ENCODE peak calls at places on chromosomes 6 and 20, in five cellular contexts. One of them, this sample, is unnamed.

GRCh38 chr6:32962427-32962826 is 6.0 kb upstream of the BRD2 start:
- DNase-seq in left lung: no peak
- DNase-seq in heart left ventricle: no peak
- DNase-seq in GM12865: no peak
- DNase-seq in omental fat pad: no peak
- DNase-seq in this sample: no peak

GRCh38 chr6:151247510-151247909 is 7.7 kb downstream of the AKAP12 start:
- DNase-seq in left lung: no peak
- DNase-seq in heart left ventricle: no peak
- DNase-seq in omental fat pad: no peak
- DNase-seq in GM12865: no peak
- DNase-seq in this sample: no peak

GRCh38 chr6:132400641-132401119 is 595 bp downstream of the MOXD1 start:
- DNase-seq in left lung: no peak
- DNase-seq in omental fat pad: no peak
- DNase-seq in heart left ventricle: no peak
- DNase-seq in GM12865: no peak
- DNase-seq in this sample: no peak

GRCh38 chr6:134176283-134176975 is 124.0 kb upstream of the SLC2A12 start:
- DNase-seq in GM12865: no peak
- DNase-seq in omental fat pad: no peak
- DNase-seq in left lung: peak; percentile 66
- DNase-seq in heart left ventricle: peak; percentile 70
- DNase-seq in this sample: no peak

GRCh38 chr6:15420959-15421438 is 175.1 kb downstream of the JARID2 start:
- DNase-seq in left lung: no peak
- DNase-seq in GM12865: peak; percentile 76
- DNase-seq in heart left ventricle: peak; percentile 45
- DNase-seq in omental fat pad: no peak
- DNase-seq in this sample: peak; percentile 60

GRCh38 chr6:51550243-51550642 is 537.2 kb downstream of the PKHD1 start:
- DNase-seq in heart left ventricle: no peak
- DNase-seq in omental fat pad: no peak
- DNase-seq in left lung: no peak
- DNase-seq in GM12865: no peak
- DNase-seq in this sample: no peak

GRCh38 chr6:53179961-53180651 is 31.5 kb upstream of the GCM1 start:
- DNase-seq in heart left ventricle: peak; percentile 50
- DNase-seq in GM12865: no peak
- DNase-seq in left lung: peak; percentile 46
- DNase-seq in omental fat pad: no peak
- DNase-seq in this sample: no peak

GRCh38 chr6:4667591-4667990 is 108.6 kb upstream of the CDYL start:
- DNase-seq in GM12865: no peak
- DNase-seq in heart left ventricle: no peak
- DNase-seq in omental fat pad: no peak
- DNase-seq in left lung: no peak
- DNase-seq in this sample: no peak

GRCh38 chr20:3242167-3242692 is 3.2 kb upstream of the SLC4A11 start:
- DNase-seq in heart left ventricle: no peak
- DNase-seq in GM12865: no peak
- DNase-seq in omental fat pad: no peak
- DNase-seq in left lung: no peak
- DNase-seq in this sample: no peak

GRCh38 chr20:30816182-30816645 is 441.2 kb upstream of the DEFB115 start:
- DNase-seq in GM12865: no peak
- DNase-seq in omental fat pad: no peak
- DNase-seq in left lung: no peak
- DNase-seq in heart left ventricle: peak; percentile 47
- DNase-seq in this sample: no peak

GRCh38 chr6:136501514-136501913 is 48.7 kb downstream of the MAP7 start:
- DNase-seq in GM12865: no peak
- DNase-seq in heart left ventricle: no peak
- DNase-seq in omental fat pad: no peak
- DNase-seq in left lung: no peak
- DNase-seq in this sample: no peak

GRCh38 chr6:44825284-44825683 is 437.8 kb downstream of the CDC5L start:
- DNase-seq in left lung: no peak
- DNase-seq in heart left ventricle: no peak
- DNase-seq in GM12865: no peak
- DNase-seq in omental fat pad: no peak
- DNase-seq in this sample: no peak

GRCh38 chr6:123415844-123416468 is 220.8 kb downstream of the TRDN start:
- DNase-seq in heart left ventricle: peak; percentile 43
- DNase-seq in omental fat pad: no peak
- DNase-seq in GM12865: peak; percentile 74
- DNase-seq in left lung: no peak
- DNase-seq in this sample: peak; percentile 24

GRCh38 chr6:150924808-150925654 is 59.5 kb downstream of the MTHFD1L start:
- DNase-seq in GM12865: peak; percentile 9
- DNase-seq in omental fat pad: no peak
- DNase-seq in heart left ventricle: no peak
- DNase-seq in left lung: no peak
- DNase-seq in this sample: no peak

GRCh38 chr6:17574871-17575560 is 25.1 kb upstream of the FAM8A1 start:
- DNase-seq in omental fat pad: no peak
- DNase-seq in left lung: no peak
- DNase-seq in heart left ventricle: no peak
- DNase-seq in GM12865: no peak
- DNase-seq in this sample: no peak

GRCh38 chr6:78398292-78398691 is 469.1 kb upstream of the IRAK1BP1 start:
- DNase-seq in heart left ventricle: no peak
- DNase-seq in left lung: no peak
- DNase-seq in GM12865: no peak
- DNase-seq in omental fat pad: no peak
- DNase-seq in this sample: no peak

GRCh38 chr20:59831024-59831900 is 102.2 kb downstream of the SYCP2 start:
- DNase-seq in heart left ventricle: no peak
- DNase-seq in GM12865: peak; percentile 17
- DNase-seq in omental fat pad: no peak
- DNase-seq in left lung: peak; percentile 65
- DNase-seq in this sample: peak; percentile 47

GRCh38 chr20:25135031-25135430 is 53.1 kb upstream of the VSX1 start:
- DNase-seq in left lung: no peak
- DNase-seq in GM12865: no peak
- DNase-seq in heart left ventricle: no peak
- DNase-seq in omental fat pad: no peak
- DNase-seq in this sample: no peak

GRCh38 chr20:17943343-17943742 is 25.3 kb downstream of the SNX5 start:
- DNase-seq in GM12865: peak; percentile 78
- DNase-seq in omental fat pad: no peak
- DNase-seq in left lung: no peak
- DNase-seq in heart left ventricle: no peak
- DNase-seq in this sample: no peak

GRCh38 chr6:10441655-10442009 is 26.8 kb upstream of the TFAP2A start:
- DNase-seq in left lung: no peak
- DNase-seq in GM12865: no peak
- DNase-seq in heart left ventricle: no peak
- DNase-seq in omental fat pad: no peak
- DNase-seq in this sample: no peak

GRCh38 chr6:32415521-32416019 is 8.6 kb upstream of the BTNL2 start:
- DNase-seq in omental fat pad: peak; percentile 79
- DNase-seq in GM12865: peak; percentile 82
- DNase-seq in left lung: peak; percentile 71
- DNase-seq in heart left ventricle: peak; percentile 67
- DNase-seq in this sample: peak; percentile 53

GRCh38 chr6:65876668-65877067 is 169.6 kb upstream of the EYS start:
- DNase-seq in heart left ventricle: no peak
- DNase-seq in left lung: no peak
- DNase-seq in GM12865: no peak
- DNase-seq in omental fat pad: no peak
- DNase-seq in this sample: no peak

GRCh38 chr20:13320702-13321101 is 99.6 kb downstream of the ISM1 start:
- DNase-seq in omental fat pad: no peak
- DNase-seq in heart left ventricle: no peak
- DNase-seq in GM12865: no peak
- DNase-seq in left lung: no peak
- DNase-seq in this sample: no peak

GRCh38 chr6:32763417-32763816 is at the start of gene HLA-DQB2:
- DNase-seq in omental fat pad: no peak
- DNase-seq in GM12865: no peak
- DNase-seq in heart left ventricle: no peak
- DNase-seq in left lung: no peak
- DNase-seq in this sample: peak; percentile 36

GRCh38 chr6:145155411-145155810 is 579.9 kb downstream of the EPM2A start:
- DNase-seq in heart left ventricle: no peak
- DNase-seq in GM12865: no peak
- DNase-seq in left lung: no peak
- DNase-seq in omental fat pad: no peak
- DNase-seq in this sample: no peak

GRCh38 chr6:148457137-148457842 is 114.7 kb downstream of the SASH1 start:
- DNase-seq in left lung: no peak
- DNase-seq in heart left ventricle: no peak
- DNase-seq in GM12865: no peak
- DNase-seq in omental fat pad: no peak
- DNase-seq in this sample: no peak

GRCh38 chr6:98838027-98838426 is 3.7 kb downstream of the POU3F2 start:
- DNase-seq in omental fat pad: no peak
- DNase-seq in GM12865: no peak
- DNase-seq in left lung: no peak
- DNase-seq in heart left ventricle: no peak
- DNase-seq in this sample: no peak

GRCh38 chr20:59455392-59456341 is 148.7 kb upstream of the PHACTR3 start:
- DNase-seq in GM12865: peak; percentile 3
- DNase-seq in left lung: no peak
- DNase-seq in heart left ventricle: no peak
- DNase-seq in omental fat pad: no peak
- DNase-seq in this sample: peak; percentile 48

GRCh38 chr20:15930324-15931305 is 642.6 kb downstream of the KIF16B start:
- DNase-seq in omental fat pad: no peak
- DNase-seq in left lung: no peak
- DNase-seq in heart left ventricle: no peak
- DNase-seq in GM12865: peak; percentile 31
- DNase-seq in this sample: no peak

DNA sequence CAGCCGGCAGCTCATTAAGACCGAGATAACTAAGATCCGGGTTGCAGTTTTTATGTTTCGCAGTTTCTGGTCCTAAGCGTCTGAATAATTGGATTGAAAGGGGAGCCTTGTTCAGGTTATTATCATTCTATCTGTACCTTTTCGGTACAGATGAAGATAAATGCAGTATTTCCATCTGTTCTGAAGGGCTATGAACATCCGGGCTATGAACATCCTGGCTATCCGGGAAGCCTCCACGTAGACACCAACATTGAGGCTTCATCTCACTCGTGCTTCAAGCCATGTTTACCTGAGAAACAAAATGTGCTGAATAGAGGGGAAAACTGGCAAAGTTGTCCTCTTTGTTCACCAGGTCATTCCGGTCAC is 399 bp upstream of the REPS1 start:
- DNase-seq in left lung: no peak
- DNase-seq in GM12865: no peak
- DNase-seq in heart left ventricle: no peak
- DNase-seq in omental fat pad: no peak
- DNase-seq in this sample: no peak
- TF ChIP-seq CTCF in left lung: no peak
- TF ChIP-seq CTCF in GM12865: no peak
- TF ChIP-seq CTCF in heart left ventricle: no peak
- TF ChIP-seq CTCF in omental fat pad: no peak
- TF ChIP-seq CTCF in this sample: no peak

DNA sequence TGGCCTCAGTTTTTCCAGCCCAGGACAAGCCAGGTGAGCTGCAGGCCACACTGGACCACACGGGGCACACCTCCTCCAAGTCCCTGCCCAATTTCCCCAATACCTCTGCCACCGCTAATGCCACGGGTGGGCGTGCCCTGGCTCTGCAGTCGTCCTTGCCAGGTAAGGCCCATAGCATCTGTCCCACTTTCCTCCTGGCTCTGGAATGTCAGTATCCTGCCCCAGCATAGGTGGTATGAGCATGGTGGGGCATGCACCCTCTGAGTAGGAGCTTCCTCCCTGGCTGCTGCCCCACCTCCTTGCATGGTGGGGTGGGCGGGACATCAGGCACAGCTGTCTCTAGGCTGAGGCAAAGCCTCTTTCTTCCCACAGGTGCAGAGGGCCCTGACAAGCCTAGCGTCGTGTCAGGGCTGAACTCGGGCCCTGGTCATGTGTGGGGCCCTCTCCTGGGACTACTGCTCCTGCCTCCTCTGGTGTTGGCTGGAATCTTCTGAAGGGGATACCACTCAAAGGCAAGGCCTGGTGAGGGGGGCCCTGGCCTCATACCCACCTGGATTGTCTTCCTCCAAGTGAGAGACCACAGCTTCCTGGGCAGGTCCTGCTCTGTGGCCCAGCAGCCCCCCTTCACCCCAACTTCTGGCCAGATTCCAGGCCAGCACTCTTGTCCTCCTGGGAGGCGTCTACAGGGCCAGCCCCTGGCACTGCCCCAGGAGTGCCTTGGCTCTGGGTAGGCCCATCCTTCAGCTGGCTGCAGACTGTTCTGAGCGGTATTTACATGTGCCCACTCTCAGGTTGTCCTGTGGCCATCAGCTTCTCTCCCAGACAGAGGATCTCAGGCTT is 9.1 kb downstream of the PI16 start:
- DNase-seq in GM12865: peak; percentile 42
- DNase-seq in heart left ventricle: peak; percentile 78
- DNase-seq in left lung: no peak
- DNase-seq in omental fat pad: no peak
- DNase-seq in this sample: no peak
- TF ChIP-seq CTCF in GM12865: no peak
- TF ChIP-seq CTCF in heart left ventricle: no peak
- TF ChIP-seq CTCF in left lung: no peak
- TF ChIP-seq CTCF in omental fat pad: no peak
- TF ChIP-seq CTCF in this sample: no peak

GRCh38 chr20:50790651-50791277 is 4.1 kb upstream of the BCAS4 start:
- DNase-seq in left lung: peak; percentile 91
- DNase-seq in GM12865: peak; percentile 93
- DNase-seq in heart left ventricle: peak; percentile 91
- DNase-seq in omental fat pad: peak; percentile 39
- DNase-seq in this sample: peak; percentile 89
- TF ChIP-seq CTCF in left lung: peak; percentile 61
- TF ChIP-seq CTCF in GM12865: peak; percentile 87
- TF ChIP-seq CTCF in heart left ventricle: peak; percentile 89
- TF ChIP-seq CTCF in omental fat pad: no peak
- TF ChIP-seq CTCF in this sample: peak; percentile 90

DNA sequence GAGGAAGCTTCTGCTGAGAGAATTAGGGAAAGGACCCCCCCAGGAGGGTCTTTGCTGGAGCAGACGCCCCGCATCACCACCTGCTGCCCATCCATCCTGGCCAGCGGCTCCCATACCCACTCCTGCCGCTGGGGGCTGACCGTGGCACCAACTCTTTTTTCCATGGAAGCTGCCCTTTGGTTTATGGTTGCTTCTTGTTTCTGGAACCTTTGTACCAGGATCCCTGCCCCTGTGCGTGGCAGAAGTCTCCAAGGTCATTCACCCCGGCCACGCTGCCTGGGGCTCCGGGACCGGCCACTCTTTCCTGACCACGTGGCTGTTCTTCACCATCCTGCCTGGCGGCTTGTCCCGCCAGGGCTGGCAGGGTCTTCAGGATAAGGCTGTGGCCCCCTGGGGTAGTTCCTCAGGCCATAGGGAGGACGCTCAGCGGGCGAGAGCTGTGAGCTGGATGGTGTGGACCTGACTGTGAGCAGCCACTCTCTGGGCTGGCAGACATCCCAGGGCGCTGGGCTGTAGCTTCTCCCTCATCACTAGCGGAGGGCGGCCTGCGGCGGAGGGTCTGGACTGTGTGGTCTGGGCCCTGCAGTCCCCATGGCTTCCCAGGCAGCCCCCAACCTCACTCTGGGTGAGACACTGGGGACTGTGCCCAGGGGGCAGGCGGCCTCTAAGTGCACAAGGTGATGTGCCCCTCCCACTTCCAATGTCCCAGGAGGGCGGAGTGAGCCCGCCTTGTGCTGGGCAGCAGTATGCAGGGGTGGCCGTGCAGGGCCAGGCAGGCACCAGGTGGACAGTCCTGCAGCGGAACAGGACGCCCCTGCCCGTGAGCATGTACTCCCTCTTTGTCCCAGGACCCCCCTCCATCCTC is 22.8 kb upstream of the RBBP8NL start:
- DNase-seq in GM12865: no peak
- DNase-seq in heart left ventricle: peak; percentile 52
- DNase-seq in left lung: no peak
- DNase-seq in omental fat pad: no peak
- DNase-seq in this sample: no peak
- TF ChIP-seq CTCF in GM12865: no peak
- TF ChIP-seq CTCF in heart left ventricle: no peak
- TF ChIP-seq CTCF in left lung: no peak
- TF ChIP-seq CTCF in omental fat pad: no peak
- TF ChIP-seq CTCF in this sample: no peak

This sample was measured in GM13977.